ENCODE peak calls at places on chromosomes 12 and 14, in eight cellular contexts. One of them, this sample, is unnamed.

GRCh38 chr12:51071663-51072062 is 11.7 kb downstream of the CSRNP2 start:
- DNase-seq in stomach: no peak
- DNase-seq in upper lobe of right lung: no peak
- DNase-seq in T-helper 1 cell: no peak
- DNase-seq in activated CD4-positive, CD25-positive, alpha-beta regulatory T cell treated with anti-CD3 and anti-CD28 coated beads, Interleukin-2, amount 50 U/mL, for 72 hours: no peak
- DNase-seq in hypothalamus: no peak
- DNase-seq in bronchial epithelial cell: no peak
- DNase-seq in naive B cell: no peak
- DNase-seq in this sample: no peak

GRCh38 chr14:93905623-93906022 is 21.5 kb upstream of the FAM181A start:
- DNase-seq in stomach: no peak
- DNase-seq in upper lobe of right lung: peak
- DNase-seq in T-helper 1 cell: no peak
- DNase-seq in activated CD4-positive, CD25-positive, alpha-beta regulatory T cell treated with anti-CD3 and anti-CD28 coated beads, Interleukin-2, amount 50 U/mL, for 72 hours: no peak
- DNase-seq in hypothalamus: no peak
- DNase-seq in bronchial epithelial cell: no peak
- DNase-seq in naive B cell: no peak
- DNase-seq in this sample: no peak

GRCh38 chr12:121233628-121234020 is 23.7 kb downstream of the P2RX4 start:
- DNase-seq in stomach: no peak
- DNase-seq in upper lobe of right lung: no peak
- DNase-seq in T-helper 1 cell: no peak
- DNase-seq in activated CD4-positive, CD25-positive, alpha-beta regulatory T cell treated with anti-CD3 and anti-CD28 coated beads, Interleukin-2, amount 50 U/mL, for 72 hours: no peak
- DNase-seq in hypothalamus: no peak
- DNase-seq in bronchial epithelial cell: no peak
- DNase-seq in naive B cell: no peak
- DNase-seq in this sample: no peak

GRCh38 chr12:110270125-110270962 is 10.7 kb upstream of the ATP2A2 start:
- DNase-seq in stomach: peak
- DNase-seq in upper lobe of right lung: no peak
- DNase-seq in T-helper 1 cell: no peak
- DNase-seq in activated CD4-positive, CD25-positive, alpha-beta regulatory T cell treated with anti-CD3 and anti-CD28 coated beads, Interleukin-2, amount 50 U/mL, for 72 hours: no peak
- DNase-seq in hypothalamus: no peak
- DNase-seq in bronchial epithelial cell: peak
- DNase-seq in naive B cell: no peak
- DNase-seq in this sample: no peak

GRCh38 chr12:76782440-76782996 is 18.6 kb downstream of the ZDHHC17 start:
- DNase-seq in stomach: no peak
- DNase-seq in upper lobe of right lung: no peak
- DNase-seq in T-helper 1 cell: no peak
- DNase-seq in activated CD4-positive, CD25-positive, alpha-beta regulatory T cell treated with anti-CD3 and anti-CD28 coated beads, Interleukin-2, amount 50 U/mL, for 72 hours: no peak
- DNase-seq in hypothalamus: no peak
- DNase-seq in bronchial epithelial cell: no peak
- DNase-seq in naive B cell: no peak
- DNase-seq in this sample: no peak

GRCh38 chr14:78737116-78737515 is 566.9 kb downstream of the NRXN3 start:
- DNase-seq in stomach: no peak
- DNase-seq in upper lobe of right lung: no peak
- DNase-seq in T-helper 1 cell: no peak
- DNase-seq in activated CD4-positive, CD25-positive, alpha-beta regulatory T cell treated with anti-CD3 and anti-CD28 coated beads, Interleukin-2, amount 50 U/mL, for 72 hours: no peak
- DNase-seq in hypothalamus: no peak
- DNase-seq in bronchial epithelial cell: no peak
- DNase-seq in naive B cell: no peak
- DNase-seq in this sample: no peak

GRCh38 chr12:7017870-7018349 is 366 bp downstream of the LPCAT3 start:
- DNase-seq in stomach: peak
- DNase-seq in upper lobe of right lung: no peak
- DNase-seq in T-helper 1 cell: no peak
- DNase-seq in activated CD4-positive, CD25-positive, alpha-beta regulatory T cell treated with anti-CD3 and anti-CD28 coated beads, Interleukin-2, amount 50 U/mL, for 72 hours: no peak
- DNase-seq in hypothalamus: no peak
- DNase-seq in bronchial epithelial cell: no peak
- DNase-seq in naive B cell: no peak
- DNase-seq in this sample: peak

GRCh38 chr12:67457799-67458680 is 188.9 kb downstream of the CAND1 start:
- DNase-seq in stomach: no peak
- DNase-seq in upper lobe of right lung: no peak
- DNase-seq in T-helper 1 cell: no peak
- DNase-seq in activated CD4-positive, CD25-positive, alpha-beta regulatory T cell treated with anti-CD3 and anti-CD28 coated beads, Interleukin-2, amount 50 U/mL, for 72 hours: no peak
- DNase-seq in hypothalamus: no peak
- DNase-seq in bronchial epithelial cell: peak
- DNase-seq in naive B cell: no peak
- DNase-seq in this sample: no peak

GRCh38 chr12:106720696-106721095 is 53.8 kb upstream of the RIC8B start:
- DNase-seq in stomach: no peak
- DNase-seq in upper lobe of right lung: no peak
- DNase-seq in T-helper 1 cell: no peak
- DNase-seq in activated CD4-positive, CD25-positive, alpha-beta regulatory T cell treated with anti-CD3 and anti-CD28 coated beads, Interleukin-2, amount 50 U/mL, for 72 hours: no peak
- DNase-seq in hypothalamus: no peak
- DNase-seq in bronchial epithelial cell: no peak
- DNase-seq in naive B cell: no peak
- DNase-seq in this sample: no peak

GRCh38 chr12:53500119-53500775 is 836 bp upstream of the TARBP2 start:
- DNase-seq in stomach: peak
- DNase-seq in upper lobe of right lung: peak
- DNase-seq in T-helper 1 cell: no peak
- DNase-seq in activated CD4-positive, CD25-positive, alpha-beta regulatory T cell treated with anti-CD3 and anti-CD28 coated beads, Interleukin-2, amount 50 U/mL, for 72 hours: no peak
- DNase-seq in hypothalamus: no peak
- DNase-seq in bronchial epithelial cell: peak
- DNase-seq in naive B cell: no peak
- DNase-seq in this sample: peak

GRCh38 chr12:29043069-29043468 is 106.0 kb upstream of the FAR2 start:
- DNase-seq in stomach: no peak
- DNase-seq in upper lobe of right lung: no peak
- DNase-seq in T-helper 1 cell: no peak
- DNase-seq in activated CD4-positive, CD25-positive, alpha-beta regulatory T cell treated with anti-CD3 and anti-CD28 coated beads, Interleukin-2, amount 50 U/mL, for 72 hours: no peak
- DNase-seq in hypothalamus: no peak
- DNase-seq in bronchial epithelial cell: no peak
- DNase-seq in naive B cell: no peak
- DNase-seq in this sample: no peak

GRCh38 chr14:93269341-93270068 is 62.4 kb downstream of the UBR7 start:
- DNase-seq in stomach: no peak
- DNase-seq in upper lobe of right lung: no peak
- DNase-seq in T-helper 1 cell: no peak
- DNase-seq in activated CD4-positive, CD25-positive, alpha-beta regulatory T cell treated with anti-CD3 and anti-CD28 coated beads, Interleukin-2, amount 50 U/mL, for 72 hours: no peak
- DNase-seq in hypothalamus: peak
- DNase-seq in bronchial epithelial cell: peak
- DNase-seq in naive B cell: no peak
- DNase-seq in this sample: no peak

GRCh38 chr12:78802593-78802992 is 62.0 kb upstream of the SYT1 start:
- DNase-seq in stomach: no peak
- DNase-seq in upper lobe of right lung: no peak
- DNase-seq in T-helper 1 cell: no peak
- DNase-seq in activated CD4-positive, CD25-positive, alpha-beta regulatory T cell treated with anti-CD3 and anti-CD28 coated beads, Interleukin-2, amount 50 U/mL, for 72 hours: no peak
- DNase-seq in hypothalamus: no peak
- DNase-seq in bronchial epithelial cell: peak
- DNase-seq in naive B cell: no peak
- DNase-seq in this sample: no peak

GRCh38 chr12:115008951-115009350 is 325.0 kb upstream of the TBX3 start:
- DNase-seq in stomach: no peak
- DNase-seq in upper lobe of right lung: no peak
- DNase-seq in T-helper 1 cell: no peak
- DNase-seq in activated CD4-positive, CD25-positive, alpha-beta regulatory T cell treated with anti-CD3 and anti-CD28 coated beads, Interleukin-2, amount 50 U/mL, for 72 hours: no peak
- DNase-seq in hypothalamus: no peak
- DNase-seq in bronchial epithelial cell: no peak
- DNase-seq in naive B cell: no peak
- DNase-seq in this sample: no peak

This sample was measured in CD14-positive monocyte.